ENCODE peak calls at places on chromosomes 1 and 21, in four cellular contexts. Q is HCT116, M is A549, N is BJ. H is an unnamed sample.

GRCh38 chr1:223007250-223007649 is 135.8 kb downstream of the TLR5 start:
- DNase-seq in Q (no peak), M (no peak), N (no peak), H (no peak)

GRCh38 chr21:17613242-17613676 is 558 bp upstream of the BTG3 start:
- DNase-seq in Q (no peak), M (no peak), N (no peak), H (no peak)

GRCh38 chr1:41833519-41834000 is 85.2 kb downstream of the HIVEP3 start:
- DNase-seq in Q (no peak), M (no peak), N (no peak), H (no peak)

GRCh38 chr1:238485062-238485905 is 594.6 kb upstream of the ZP4 start:
- DNase-seq in Q (no peak), M (no peak), N (no peak), H (no peak)

GRCh38 chr1:169327875-169328274 is 39.7 kb downstream of the NME7 start:
- DNase-seq in Q (no peak), M (no peak), N (no peak), H (no peak)

GRCh38 chr1:42142894-42143675 is 10.1 kb upstream of the GUCA2B start:
- DNase-seq in Q (no peak), M (no peak), N (no peak), H (no peak)

GRCh38 chr1:159436469-159436868 is 3.1 kb upstream of the OR10J1 start:
- DNase-seq in Q (no peak), M (no peak), N (no peak), H (no peak)

GRCh38 chr1:79155991-79156390 is 149.5 kb upstream of the ADGRL4 start:
- DNase-seq in Q (no peak), M (no peak), N (no peak), H (no peak)

GRCh38 chr1:29670752-29671151 is 434.4 kb downstream of the PTPRU start:
- DNase-seq in Q (no peak), M (no peak), N (no peak), H (no peak)

GRCh38 chr1:168709896-168710305 is 19.1 kb downstream of the DPT start:
- DNase-seq in Q (peak), M (peak), N (peak), H (no peak)

GRCh38 chr1:232873931-232874330 is 68.7 kb downstream of the MAP10 start:
- DNase-seq in Q (no peak), M (no peak), N (no peak), H (no peak)

GRCh38 chr1:7322912-7323311 is 448.2 kb upstream of the VAMP3 start:
- DNase-seq in Q (no peak), M (no peak), N (no peak), H (no peak)

GRCh38 chr1:152160553-152160952 is 1.5 kb upstream of the RPTN start:
- DNase-seq in Q (no peak), M (no peak), N (no peak), H (no peak)

GRCh38 chr1:175169305-175170018 is 23.1 kb downstream of the KIAA0040 start:
- DNase-seq in Q (peak), M (no peak), N (no peak), H (no peak)

GRCh38 chr1:229297746-229298145 is 26.8 kb downstream of the RAB4A start:
- DNase-seq in Q (no peak), M (no peak), N (no peak), H (no peak)

GRCh38 chr21:33121715-33122475 is 52.0 kb downstream of the OLIG1 start:
- DNase-seq in Q (peak), M (no peak), N (no peak), H (no peak)

GRCh38 chr21:32043458-32043857 is 170.6 kb downstream of the HUNK start:
- DNase-seq in Q (no peak), M (no peak), N (no peak), H (no peak)

GRCh38 chr1:183757061-183757460 is 47.9 kb upstream of the RGL1 start:
- DNase-seq in Q (no peak), M (no peak), N (peak), H (no peak)

GRCh38 chr1:31912839-31913239 is 25.3 kb downstream of the PTP4A2 start:
- DNase-seq in Q (no peak), M (no peak), N (no peak), H (no peak)

GRCh38 chr1:235327559-235328270 is at the start of gene ARID4B:
- DNase-seq in Q (no peak), M (peak), N (no peak), H (peak)

GRCh38 chr1:33517596-33518250 is 45.3 kb downstream of the ZSCAN20 start:
- DNase-seq in Q (no peak), M (no peak), N (no peak), H (no peak)

GRCh38 chr1:51189421-51190073 is 46.5 kb upstream of the RNF11 start:
- DNase-seq in Q (peak), M (peak), N (peak), H (no peak)

GRCh38 chr1:75127916-75128717 is 6.1 kb upstream of the LHX8 start:
- DNase-seq in Q (no peak), M (no peak), N (no peak), H (no peak)
- TF ChIP-seq CTCF in Q (no peak), M (no peak), N (no peak), H (no peak)

GRCh38 chr1:179104851-179105250 is 23.0 kb downstream of the TOR3A start:
- DNase-seq in Q (no peak), M (no peak), N (no peak), H (no peak)

GRCh38 chr1:179108644-179109043 is 26.8 kb downstream of the TOR3A start:
- DNase-seq in Q (no peak), M (no peak), N (no peak), H (no peak)

GRCh38 chr1:179107706-179108629 is 26.1 kb downstream of the TOR3A start:
- DNase-seq in Q (no peak), M (no peak), N (no peak), H (no peak)

GRCh38 chr1:179103999-179104398 is 22.1 kb downstream of the TOR3A start:
- DNase-seq in Q (no peak), M (no peak), N (no peak), H (no peak)

DNA sequence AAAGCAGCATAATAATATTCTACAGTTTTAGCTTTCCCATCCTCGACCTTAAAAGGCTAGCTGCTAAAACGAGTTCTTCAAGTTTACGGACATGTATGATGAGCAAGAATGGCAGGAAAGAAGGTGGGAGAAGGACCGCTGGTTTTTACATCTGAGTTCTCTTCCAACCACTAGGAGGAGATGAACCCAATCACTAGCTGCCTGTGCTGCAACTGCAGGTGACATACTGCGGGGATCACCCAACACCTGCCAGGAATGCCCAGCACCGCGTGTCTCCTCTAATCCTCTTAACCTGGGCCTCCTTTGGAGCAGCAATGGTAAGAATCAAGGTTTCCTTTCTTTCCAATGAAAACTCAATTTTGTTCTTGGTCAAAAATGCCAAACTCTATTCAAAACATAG is 23.5 kb downstream of the TOR3A start:
- DNase-seq in Q (no peak), M (peak), N (no peak), H (no peak)
- TF ChIP-seq CTCF in Q (peak), M (peak), N (peak), H (no peak)

GRCh38 chr1:90561926-90562325 is 155.2 kb downstream of the BARHL2 start:
- DNase-seq in Q (no peak), M (no peak), N (no peak), H (no peak)
- TF ChIP-seq CTCF in Q (peak), M (no peak), N (no peak), H (no peak)

GRCh38 chr1:221768444-221769066 is 26.7 kb upstream of the DUSP10 start:
- DNase-seq in Q (no peak), M (no peak), N (no peak), H (no peak)
- TF ChIP-seq CTCF in Q (peak), M (no peak), N (no peak), H (no peak)